ENCODE peak calls at places on chromosome 13, in six cellular contexts. F is hepatocyte, Q is Karpas-422, O is fibroblast of lung, C is endothelial cell of umbilical vein, U is PC-3. H is an unnamed sample.

GRCh38 chr13:69425235-69425634 is 682.4 kb upstream of the ATXN8OS start:
- DNase-seq in U (no peak), C (no peak), Q (no peak), F (no peak), O (no peak), H (no peak)

GRCh38 chr13:83940742-83941141 is 58.5 kb upstream of the SLITRK1 start:
- DNase-seq in Q (no peak), O (peak; percentile 31), C (no peak), F (no peak), U (peak; percentile 73), H (no peak)

GRCh38 chr13:35165205-35165604 is 223.1 kb downstream of the NBEA start:
- DNase-seq in C (no peak), O (no peak), U (no peak), Q (no peak), F (no peak), H (peak; percentile 38)

GRCh38 chr13:46324976-46325375 is 62.1 kb downstream of the RUBCNL start:
- DNase-seq in U (no peak), O (no peak), F (no peak), C (no peak), Q (no peak), H (no peak)

GRCh38 chr13:92578358-92578757 is 648.2 kb upstream of the GPC6 start:
- DNase-seq in O (no peak), F (no peak), Q (no peak), U (no peak), C (no peak), H (no peak)

GRCh38 chr13:94251801-94252200 is 227.7 kb downstream of the DCT start:
- DNase-seq in C (no peak), Q (no peak), F (peak; percentile 8), O (peak; percentile 69), U (no peak), H (no peak)

GRCh38 chr13:82740442-82740841 is 1141.8 kb downstream of the SLITRK1 start:
- DNase-seq in C (no peak), U (no peak), F (no peak), O (no peak), Q (no peak), H (no peak)

GRCh38 chr13:112213467-112214245 is 146.7 kb downstream of the SOX1 start:
- DNase-seq in C (no peak), Q (no peak), O (no peak), U (peak; percentile 4), F (peak; percentile 20), H (no peak)

GRCh38 chr13:90883592-90883991 is 463.9 kb upstream of the MIR17HG start:
- DNase-seq in Q (no peak), C (no peak), O (no peak), U (peak; percentile 28), F (no peak), H (no peak)

GRCh38 chr13:101127741-101128353 is 288.5 kb downstream of the NALCN start:
- DNase-seq in C (peak; percentile 66), U (peak; percentile 72), O (peak; percentile 62), F (peak; percentile 73), Q (peak; percentile 65), H (peak; percentile 73)

GRCh38 chr13:48595330-48596127 is 58.2 kb upstream of the CYSLTR2 start:
- DNase-seq in Q (peak; percentile 91), U (peak; percentile 65), C (peak; percentile 91), F (peak; percentile 82), O (peak; percentile 82), H (peak; percentile 45)

GRCh38 chr13:91406619-91407018 is 8.2 kb downstream of the GPC5 start:
- DNase-seq in C (peak; percentile 56), U (peak; percentile 47), Q (peak; percentile 88), O (peak; percentile 39), F (peak; percentile 47), H (peak; percentile 83)

GRCh38 chr13:28606466-28606865 is 52.5 kb upstream of the POMP start:
- DNase-seq in C (no peak), F (no peak), U (no peak), O (no peak), Q (no peak), H (no peak)

GRCh38 chr13:24215007-24215633 is 54.6 kb downstream of the SPATA13 start:
- DNase-seq in F (no peak), C (no peak), U (no peak), Q (peak; percentile 68), O (no peak), H (no peak)

GRCh38 chr13:41034382-41034781 is 15.3 kb upstream of the ELF1 start:
- DNase-seq in U (no peak), O (no peak), F (no peak), Q (no peak), C (no peak), H (no peak)

GRCh38 chr13:28471408-28471807 is 23.5 kb downstream of the FLT1 start:
- DNase-seq in F (no peak), C (no peak), U (no peak), O (no peak), Q (no peak), H (no peak)

GRCh38 chr13:74129500-74130144 is 4.6 kb downstream of the KLF12 start:
- DNase-seq in C (peak; percentile 17), Q (no peak), U (peak; percentile 26), F (no peak), O (peak; percentile 67), H (no peak)

GRCh38 chr13:96834626-96835025 is 159.7 kb downstream of the OXGR1 start:
- DNase-seq in F (no peak), Q (no peak), C (no peak), O (no peak), U (no peak), H (no peak)

GRCh38 chr13:99143904-99144303 is 56.8 kb upstream of the UBAC2 start:
- DNase-seq in C (no peak), O (no peak), U (no peak), Q (no peak), F (no peak), H (no peak)

GRCh38 chr13:98782654-98783053 is 30.2 kb upstream of the SLC15A1 start:
- DNase-seq in Q (no peak), F (no peak), U (no peak), C (no peak), O (no peak), H (no peak)

GRCh38 chr13:20983386-20983785 is 78.0 kb downstream of the LATS2 start:
- DNase-seq in F (no peak), C (no peak), O (no peak), Q (no peak), U (no peak), H (no peak)

GRCh38 chr13:108428691-108429090 is 159.2 kb downstream of the TNFSF13B start:
- DNase-seq in O (no peak), C (no peak), Q (no peak), U (no peak), F (no peak), H (no peak)

GRCh38 chr13:51058461-51059167 is 52.5 kb downstream of the C13orf42 start:
- DNase-seq in Q (no peak), C (no peak), O (no peak), U (no peak), F (no peak), H (peak; percentile 80)

GRCh38 chr13:52921194-52921593 is 72.8 kb upstream of the PCDH8 start:
- DNase-seq in U (no peak), C (no peak), Q (peak; percentile 92), F (no peak), O (no peak), H (no peak)

GRCh38 chr13:86684402-86684801 is 885.2 kb upstream of the SLITRK6 start:
- DNase-seq in C (no peak), O (peak; percentile 37), Q (no peak), F (no peak), U (peak; percentile 55), H (no peak)

GRCh38 chr13:86681223-86681622 is 882.0 kb upstream of the SLITRK6 start:
- DNase-seq in Q (no peak), U (no peak), F (no peak), C (no peak), O (no peak), H (no peak)
- H2AFZ ChIP-seq in Q (peak overlapping the region; percentile 64), U (no peak overlapping the region), F (no peak overlapping the region), C (no peak overlapping the region), O (no peak overlapping the region), H (peak overlapping the region; percentile 17)

GRCh38 chr13:110557082-110557481 is 4.4 kb downstream of the RAB20 start:
- DNase-seq in O (no peak), F (no peak), Q (no peak), U (no peak), C (no peak), H (no peak)
- H4K20me1 ChIP-seq in O (no peaks in the 10 kb centered on the region), F (no peaks in the 10 kb centered on the region), Q (no peaks in the 10 kb centered on the region), U (no peaks in the 10 kb centered on the region), C (no peaks in the 10 kb centered on the region), H (peaks cover 5% of the 10 kb centered on the region)

GRCh38 chr13:31629085-31629785 is 110.1 kb upstream of the RXFP2 start:
- DNase-seq in O (peak; percentile 27), U (peak; percentile 6), F (no peak), C (peak; percentile 33), Q (no peak), H (no peak)

GRCh38 chr13:31627097-31627496 is 112.2 kb upstream of the RXFP2 start:
- DNase-seq in F (no peak), Q (no peak), C (no peak), O (peak; percentile 65), U (no peak), H (no peak)

GRCh38 chr13:31631071-31631470 is 108.3 kb upstream of the RXFP2 start:
- DNase-seq in Q (no peak), U (no peak), F (no peak), C (peak; percentile 24), O (no peak), H (no peak)

GRCh38 chr13:31625115-31625514 is 114.2 kb upstream of the RXFP2 start:
- DNase-seq in F (no peak), Q (no peak), C (peak; percentile 39), O (no peak), U (peak; percentile 27), H (no peak)
- H2AFZ ChIP-seq in F (no peak overlapping the region), Q (no peak overlapping the region), C (no peak overlapping the region), O (no peak overlapping the region), U (no peak overlapping the region), H (peak overlapping the region; percentile 9)

DNA sequence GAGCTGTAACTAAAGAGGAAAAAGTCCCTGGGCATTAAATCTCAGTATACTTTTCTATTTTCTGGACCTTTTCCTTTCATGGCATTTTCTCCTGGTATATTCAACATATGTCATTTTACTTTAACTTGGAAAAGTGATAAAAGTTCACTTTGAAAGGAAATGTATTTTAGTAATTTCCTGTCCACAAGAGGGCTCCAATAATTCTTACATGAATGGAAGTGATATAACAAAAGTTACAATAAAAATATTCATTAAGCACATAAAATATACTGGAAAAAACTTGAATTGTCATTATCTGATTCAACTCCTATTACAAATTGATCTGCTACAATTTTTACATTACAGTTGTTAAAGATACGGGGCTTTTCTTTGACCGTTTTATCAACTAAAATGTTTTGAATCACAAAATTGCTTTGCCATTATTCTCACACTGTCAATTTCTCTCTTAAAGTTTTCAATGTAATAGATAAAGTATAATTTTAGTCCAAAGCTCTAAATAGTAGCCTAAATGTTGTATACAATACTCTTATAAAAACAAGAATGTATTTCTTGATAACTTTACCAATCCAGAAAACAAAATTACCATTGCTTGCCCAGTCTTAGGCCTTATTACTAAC is 4.9 kb downstream of the UBL3 start:
- DNase-seq in U (peak; percentile 61), O (peak; percentile 57), F (no peak), Q (peak; percentile 46), C (peak; percentile 44), H (no peak)
- H4K20me1 ChIP-seq in U (peaks cover 37% of the 10 kb centered on the region), O (no peaks in the 10 kb centered on the region), F (peaks cover 59% of the 10 kb centered on the region), Q (peaks cover 23% of the 10 kb centered on the region), C (no peaks in the 10 kb centered on the region), H (peaks cover 17% of the 10 kb centered on the region)

DNA sequence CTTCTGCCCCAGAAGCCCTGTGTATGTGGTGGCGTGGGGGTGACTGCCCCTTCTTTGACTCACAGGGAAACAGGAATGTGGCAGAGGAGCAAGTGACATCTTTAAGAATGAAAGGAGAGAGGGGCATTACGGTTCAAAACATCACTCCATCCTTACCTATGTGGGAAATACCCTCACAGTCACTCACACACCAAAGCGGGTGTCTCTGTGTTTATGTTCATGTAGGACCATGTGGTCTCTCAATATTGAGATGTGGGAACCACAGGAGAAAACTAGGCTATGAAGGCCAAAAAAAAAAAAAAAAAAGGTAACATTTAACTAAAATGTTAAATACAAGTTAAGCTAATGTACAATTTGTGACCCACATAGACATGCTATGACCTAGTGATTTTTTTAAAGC is 153.6 kb upstream of the GPR12 start:
- DNase-seq in U (no peak), C (no peak), F (no peak), Q (no peak), O (no peak), H (no peak)
- H2AFZ ChIP-seq in U (no peak overlapping the region), C (no peak overlapping the region), F (no peak overlapping the region), Q (no peak overlapping the region), O (no peak overlapping the region), H (no peak overlapping the region)